ENCODE peak calls at places on chromosome 11, in seven cellular contexts. N, I, S, C, A, M and U are unnamed samples.

GRCh38 chr11:120327311-120327710 is 2.2 kb downstream of the TLCD5 start:
- DNase-seq in N (no peak), I (no peak), S (no peak), C (no peak), A (no peak), M (no peak), U (no peak)

GRCh38 chr11:14124345-14124744 is 161.8 kb downstream of the SPON1 start:
- DNase-seq in N (no peak), I (no peak), S (no peak), C (no peak), A (no peak), M (no peak), U (no peak)

GRCh38 chr11:19676508-19677379 is 35.9 kb upstream of the NAV2 start:
- DNase-seq in N (peak; percentile 35), I (no peak), S (no peak), C (no peak), A (no peak), M (no peak), U (no peak)

GRCh38 chr11:68843052-68843561 is 1.4 kb upstream of the CPT1A start:
- DNase-seq in N (peak; percentile 35), I (peak; percentile 63), S (peak; percentile 48), C (no peak), A (no peak), M (no peak), U (no peak)

GRCh38 chr11:3036419-3036818 is 20.8 kb downstream of the CARS1 start:
- DNase-seq in N (no peak), I (no peak), S (no peak), C (no peak), A (no peak), M (peak; percentile 19), U (no peak)

GRCh38 chr11:99268895-99269294 is 248.1 kb downstream of the CNTN5 start:
- DNase-seq in N (no peak), I (no peak), S (no peak), C (no peak), A (no peak), M (no peak), U (no peak)

GRCh38 chr11:24372491-24372890 is 124.4 kb upstream of the LUZP2 start:
- DNase-seq in N (no peak), I (no peak), S (no peak), C (no peak), A (no peak), M (no peak), U (no peak)

GRCh38 chr11:1639102-1639620 is 9.6 kb downstream of the KRTAP5-5 start:
- DNase-seq in N (peak; percentile 39), I (peak; percentile 33), S (no peak), C (no peak), A (no peak), M (no peak), U (no peak)

GRCh38 chr11:2296913-2297622 is 4.7 kb downstream of the C11orf21 start:
- DNase-seq in N (peak; percentile 13), I (peak; percentile 21), S (no peak), C (no peak), A (no peak), M (no peak), U (peak; percentile 71)

GRCh38 chr11:18692941-18693760 is 5.4 kb upstream of the TMEM86A start:
- DNase-seq in N (no peak), I (no peak), S (no peak), C (no peak), A (no peak), M (no peak), U (no peak)

GRCh38 chr11:17066691-17067090 is 10.8 kb downstream of the RPS13 start:
- DNase-seq in N (no peak), I (no peak), S (no peak), C (no peak), A (no peak), M (no peak), U (no peak)

GRCh38 chr11:28858076-28858475 is 749.9 kb downstream of the METTL15 start:
- DNase-seq in N (no peak), I (no peak), S (no peak), C (no peak), A (no peak), M (no peak), U (no peak)

GRCh38 chr11:112128483-112129121 is 35.3 kb downstream of the IL18 start:
- DNase-seq in N (peak; percentile 31), I (peak; percentile 39), S (no peak), C (peak; percentile 87), A (no peak), M (no peak), U (no peak)

GRCh38 chr11:23413057-23413456 is 552.8 kb upstream of the CCDC179 start:
- DNase-seq in N (no peak), I (no peak), S (no peak), C (no peak), A (no peak), M (no peak), U (no peak)

GRCh38 chr11:91081440-91082088 is 858.7 kb upstream of the CHORDC1 start:
- DNase-seq in N (no peak), I (no peak), S (no peak), C (no peak), A (no peak), M (no peak), U (no peak)

GRCh38 chr11:15655552-15655951 is 540.8 kb downstream of the INSC start:
- DNase-seq in N (no peak), I (no peak), S (no peak), C (no peak), A (no peak), M (no peak), U (no peak)

GRCh38 chr11:125275905-125276634 is 111.5 kb downstream of the PKNOX2 start:
- DNase-seq in N (no peak), I (no peak), S (no peak), C (no peak), A (no peak), M (no peak), U (no peak)

GRCh38 chr11:19430346-19431058 is 189.8 kb upstream of the E2F8 start:
- DNase-seq in N (no peak), I (no peak), S (no peak), C (no peak), A (no peak), M (no peak), U (peak; percentile 72)

GRCh38 chr11:118304227-118304808 is at the start of gene CD3E:
- DNase-seq in N (no peak), I (no peak), S (peak; percentile 13), C (no peak), A (no peak), M (no peak), U (no peak)

GRCh38 chr11:24697722-24698121 is 200.9 kb downstream of the LUZP2 start:
- DNase-seq in N (no peak), I (no peak), S (no peak), C (no peak), A (no peak), M (no peak), U (no peak)

GRCh38 chr11:58919980-58920379 is 19.3 kb upstream of the GLYATL1 start:
- DNase-seq in N (no peak), I (no peak), S (peak; percentile 44), C (no peak), A (no peak), M (no peak), U (no peak)

GRCh38 chr11:897226-898159 is 13.1 kb downstream of the CHID1 start:
- DNase-seq in N (no peak), I (no peak), S (no peak), C (no peak), A (no peak), M (no peak), U (no peak)

GRCh38 chr11:796565-797299 is 1.3 kb downstream of the SLC25A22 start:
- DNase-seq in N (no peak), I (no peak), S (no peak), C (no peak), A (no peak), M (no peak), U (no peak)

GRCh38 chr11:121953122-121953521 is 162.9 kb downstream of the BLID start:
- DNase-seq in N (no peak), I (no peak), S (no peak), C (no peak), A (no peak), M (no peak), U (no peak)
- TF ChIP-seq POLR2AphosphoS5 in N (no peak), I (no peak), S (no peak), C (no peak), A (no peak), M (no peak), U (no peak)

GRCh38 chr11:66288138-66288865 is 641 bp downstream of the YIF1A start:
- DNase-seq in N (no peak), I (no peak), S (peak; percentile 12), C (no peak), A (no peak), M (no peak), U (no peak)
- TF ChIP-seq POLR2AphosphoS5 in N (no peak), I (no peak), S (no peak), C (no peak), A (no peak), M (no peak), U (no peak)

GRCh38 chr11:102115557-102115956 is 5.3 kb downstream of the YAP1 start:
- DNase-seq in N (peak; percentile 39), I (no peak), S (no peak), C (no peak), A (no peak), M (no peak), U (no peak)
- TF ChIP-seq POLR2AphosphoS5 in N (no peak), I (peak; percentile 72), S (no peak), C (no peak), A (no peak), M (no peak), U (no peak)

GRCh38 chr11:12465332-12465731 is 88.0 kb downstream of the PARVA start:
- DNase-seq in N (no peak), I (no peak), S (no peak), C (no peak), A (no peak), M (no peak), U (no peak)
- TF ChIP-seq POLR2AphosphoS5 in N (no peak), I (no peak), S (no peak), C (no peak), A (no peak), M (no peak), U (no peak)

DNA sequence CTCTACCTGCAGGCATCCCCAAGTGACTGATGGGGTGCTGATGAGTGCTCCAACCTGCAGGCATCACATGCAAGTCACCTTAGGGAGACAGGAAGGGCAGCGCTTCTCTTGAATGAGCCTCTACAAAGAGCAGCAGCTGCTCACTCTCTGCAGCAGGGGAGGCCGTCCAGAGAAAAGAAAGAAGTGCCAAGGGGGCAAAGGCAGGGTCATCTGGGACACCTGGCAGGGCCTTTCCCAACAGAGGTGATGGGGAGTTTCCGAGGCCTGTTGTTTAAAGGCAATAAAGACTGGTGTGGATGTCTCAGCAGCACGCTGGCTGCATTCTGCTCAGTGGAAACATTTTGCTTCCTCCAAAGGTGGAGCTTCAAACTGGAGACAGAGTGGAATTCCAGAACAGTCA is 113.7 kb downstream of the ETS1 start:
- DNase-seq in N (no peak), I (no peak), S (no peak), C (no peak), A (no peak), M (peak; percentile 51), U (no peak)
- TF ChIP-seq POLR2AphosphoS5 in N (no peak), I (no peak), S (no peak), C (no peak), A (peak; percentile 21), M (no peak), U (no peak)